ENCODE peak calls at places on chromosomes 16 and 17, in eight cellular contexts. J is GM12865, G is bronchial epithelial cell, Z is AG04450, O is cardiac muscle cell, F is coronary artery, Y is DND-41, V is mammary epithelial cell. C is an unnamed sample.

GRCh38 chr17:61480414-61480807 is 28.2 kb downstream of the TBX4 start:
- DNase-seq in J (no peak), G (no peak), Z (no peak), O (no peak), F (no peak), Y (no peak), V (no peak), C (no peak)

GRCh38 chr17:48074322-48075054 is 26.3 kb downstream of the NFE2L1 start:
- DNase-seq in J (peak; percentile 74), G (peak; percentile 68), Z (no peak), O (peak; percentile 73), F (no peak), Y (peak; percentile 75), V (peak; percentile 55), C (peak; percentile 89)

GRCh38 chr16:89195521-89196171 is 4.7 kb downstream of the SLC22A31 start:
- DNase-seq in J (no peak), G (no peak), Z (no peak), O (no peak), F (peak; percentile 70), Y (no peak), V (no peak), C (no peak)

GRCh38 chr17:2054740-2055493 is at the start of gene HIC1:
- DNase-seq in J (peak; percentile 87), G (peak; percentile 37), Z (no peak), O (peak; percentile 86), F (no peak), Y (peak; percentile 75), V (peak; percentile 57), C (peak; percentile 84)

GRCh38 chr16:79218358-79218757 is 382.2 kb downstream of the MAF start:
- DNase-seq in J (no peak), G (no peak), Z (no peak), O (no peak), F (no peak), Y (no peak), V (no peak), C (no peak)

GRCh38 chr17:77420476-77420803 is 279.7 kb downstream of the SEC14L1 start:
- DNase-seq in J (no peak), G (no peak), Z (no peak), O (no peak), F (no peak), Y (no peak), V (no peak), C (no peak)

GRCh38 chr16:61590577-61590976 is 445.7 kb downstream of the CDH8 start:
- DNase-seq in J (no peak), G (no peak), Z (no peak), O (no peak), F (no peak), Y (no peak), V (no peak), C (no peak)

GRCh38 chr17:48484256-48484655 is 46.6 kb downstream of the HOXB1 start:
- DNase-seq in J (no peak), G (no peak), Z (no peak), O (no peak), F (no peak), Y (no peak), V (no peak), C (no peak)

GRCh38 chr17:49001671-49002070 is 4.5 kb downstream of the IGF2BP1 start:
- DNase-seq in J (no peak), G (no peak), Z (no peak), O (no peak), F (no peak), Y (no peak), V (no peak), C (no peak)

GRCh38 chr16:17343729-17344128 is 127.0 kb downstream of the XYLT1 start:
- DNase-seq in J (peak; percentile 12), G (no peak), Z (no peak), O (no peak), F (no peak), Y (no peak), V (no peak), C (no peak)

GRCh38 chr17:50660042-50660886 is 25.6 kb downstream of the ABCC3 start:
- DNase-seq in J (no peak), G (no peak), Z (no peak), O (no peak), F (no peak), Y (no peak), V (no peak), C (no peak)

GRCh38 chr17:77330602-77331081 is 189.9 kb downstream of the SEC14L1 start:
- DNase-seq in J (no peak), G (no peak), Z (no peak), O (no peak), F (no peak), Y (no peak), V (no peak), C (no peak)

GRCh38 chr16:67967956-67968439 is 439 bp downstream of the SLC12A4 start:
- DNase-seq in J (peak; percentile 43), G (no peak), Z (no peak), O (no peak), F (no peak), Y (peak; percentile 38), V (no peak), C (peak; percentile 42)

GRCh38 chr17:2068589-2069051 is 13.7 kb downstream of the HIC1 start:
- DNase-seq in J (no peak), G (peak; percentile 61), Z (no peak), O (no peak), F (no peak), Y (peak; percentile 26), V (no peak), C (peak; percentile 62)

GRCh38 chr16:58021661-58022551 is 3.6 kb upstream of the MMP15 start:
- DNase-seq in J (no peak), G (peak; percentile 68), Z (no peak), O (no peak), F (no peak), Y (no peak), V (peak; percentile 77), C (no peak)

GRCh38 chr16:87076950-87077749 is 240.0 kb downstream of the C16orf95 start:
- DNase-seq in J (peak; percentile 85), G (peak; percentile 13), Z (peak; percentile 18), O (peak; percentile 78), F (no peak), Y (peak; percentile 56), V (peak; percentile 60), C (peak; percentile 69)

GRCh38 chr17:80820331-80820730 is 171.3 kb upstream of the CHMP6 start:
- DNase-seq in J (no peak), G (no peak), Z (no peak), O (no peak), F (no peak), Y (no peak), V (no peak), C (no peak)

DNA sequence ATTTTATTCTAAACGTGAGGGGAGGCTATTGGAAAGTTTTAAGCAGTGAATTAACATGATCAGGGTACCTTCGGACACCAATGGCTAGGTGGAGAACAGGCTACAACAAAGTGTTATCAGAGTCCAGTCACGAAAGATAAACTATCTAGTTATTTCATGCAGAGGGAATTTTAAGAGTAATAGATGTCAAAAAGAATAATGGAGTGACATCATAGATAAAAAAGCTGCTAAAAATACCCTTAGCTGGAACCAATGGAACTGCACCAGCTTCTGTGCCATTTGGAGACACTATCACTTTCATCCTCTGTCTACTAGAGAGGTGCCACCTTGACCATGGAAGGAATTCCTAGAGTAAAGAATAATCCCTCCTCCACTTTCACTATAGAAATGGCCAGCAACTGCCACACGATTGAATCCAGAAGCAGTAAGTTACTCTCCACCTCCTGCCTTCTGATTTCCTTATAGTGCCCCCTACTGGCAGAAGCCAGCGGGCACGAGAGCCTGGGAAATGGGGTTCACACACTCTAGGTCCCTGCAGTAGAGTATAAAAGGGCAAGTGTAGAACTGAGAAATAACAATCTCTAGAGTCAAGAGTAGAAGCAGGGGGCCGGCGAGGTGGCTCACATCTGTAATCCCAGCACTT is 2.8 kb upstream of the ALDH3A2 start:
- DNase-seq in J (peak; percentile 74), G (no peak), Z (no peak), O (peak; percentile 42), F (no peak), Y (peak; percentile 20), V (no peak), C (peak; percentile 71)
- TF ChIP-seq CTCF in J (peak; percentile 80), G (peak; percentile 49), Z (peak; percentile 41), O (peak; percentile 68), F (no peak), Y (peak; percentile 71), V (peak; percentile 57), C (peak; percentile 71)

GRCh38 chr16:349211-349610 is 3.3 kb downstream of the AXIN1 start:
- DNase-seq in J (peak; percentile 74), G (no peak), Z (no peak), O (no peak), F (no peak), Y (no peak), V (no peak), C (peak; percentile 44)
- TF ChIP-seq CTCF in J (no peak), G (no peak), Z (no peak), O (no peak), F (no peak), Y (no peak), V (no peak), C (no peak)

GRCh38 chr16:81936209-81936608 is 75.1 kb downstream of the SDR42E1 start:
- DNase-seq in J (no peak), G (no peak), Z (no peak), O (no peak), F (no peak), Y (no peak), V (no peak), C (no peak)

GRCh38 chr16:81937305-81938038 is 73.8 kb downstream of the SDR42E1 start:
- DNase-seq in J (no peak), G (peak; percentile 76), Z (no peak), O (no peak), F (no peak), Y (no peak), V (no peak), C (no peak)

GRCh38 chr16:81940781-81941560 is 70.3 kb downstream of the SDR42E1 start:
- DNase-seq in J (no peak), G (peak; percentile 67), Z (peak; percentile 2), O (peak; percentile 23), F (no peak), Y (no peak), V (peak; percentile 63), C (peak; percentile 7)

GRCh38 chr16:81938331-81939163 is 72.7 kb downstream of the SDR42E1 start:
- DNase-seq in J (no peak), G (peak; percentile 45), Z (no peak), O (no peak), F (no peak), Y (no peak), V (no peak), C (no peak)

GRCh38 chr16:81939164-81940067 is 71.9 kb downstream of the SDR42E1 start:
- DNase-seq in J (no peak), G (no peak), Z (no peak), O (no peak), F (no peak), Y (no peak), V (no peak), C (no peak)
- TF ChIP-seq CTCF in J (no peak), G (no peak), Z (peak; percentile 1), O (no peak), F (no peak), Y (no peak), V (peak; percentile 2), C (no peak)

DNA sequence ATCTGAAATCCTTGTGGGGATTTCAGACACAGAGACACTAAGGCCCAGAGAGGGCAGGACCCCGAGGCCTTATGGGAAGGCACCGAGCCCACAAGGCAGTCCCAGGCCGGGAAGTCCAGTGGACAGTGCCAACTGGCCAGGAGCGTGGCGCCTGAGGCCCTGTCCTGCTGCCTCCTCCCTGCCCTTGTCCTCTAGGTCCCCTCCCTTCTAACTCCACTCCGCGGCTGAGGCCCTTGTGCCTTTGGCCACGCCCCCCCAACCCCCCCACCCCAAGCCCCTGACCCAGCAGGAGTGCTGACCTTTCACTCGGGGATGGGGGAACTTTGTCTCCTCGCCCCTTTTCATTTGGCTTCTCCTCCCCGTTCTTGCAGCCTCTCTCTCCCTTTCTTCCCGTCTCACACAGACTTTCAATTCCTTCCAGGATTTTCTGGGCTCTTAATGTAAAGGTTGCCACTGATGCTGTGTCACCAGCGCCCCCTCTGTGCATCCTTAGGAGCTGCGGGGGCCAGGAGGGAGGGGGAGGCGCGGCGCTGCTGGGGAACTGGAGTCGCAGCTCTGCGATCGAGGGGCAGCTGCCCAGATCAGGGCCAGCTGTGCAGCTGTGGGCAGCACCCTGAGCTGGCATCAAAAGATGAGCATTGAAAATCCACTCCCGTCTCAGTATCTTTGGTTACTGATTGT is 29.1 kb downstream of the CRHR1 start:
- DNase-seq in J (no peak), G (no peak), Z (no peak), O (peak; percentile 63), F (no peak), Y (no peak), V (no peak), C (no peak)
- TF ChIP-seq CTCF in J (no peak), G (no peak), Z (peak; percentile 29), O (peak; percentile 44), F (no peak), Y (peak; percentile 32), V (no peak), C (no peak)